ENCODE peak calls at places on chromosome 17, in five cellular contexts. W, L, E, O and D are unnamed samples.

GRCh38 chr17:29378495-29378894 is 11.7 kb upstream of the TAOK1 start:
- DNase-seq in L (no peak), E (no peak), W (no peak), O (no peak), D (no peak)

GRCh38 chr17:75778861-75779249 is 5.8 kb upstream of the UNK start:
- DNase-seq in W (no peak), E (peak; percentile 54), O (no peak), L (peak; percentile 74), D (peak; percentile 76)

GRCh38 chr17:36153887-36154576 is 22.4 kb downstream of the TBC1D3B start:
- DNase-seq in L (no peak), E (no peak), O (no peak), W (no peak), D (no peak)

GRCh38 chr17:45302649-45303173 is 14.1 kb downstream of the MAP3K14 start:
- DNase-seq in O (peak; percentile 86), E (no peak), L (no peak), W (no peak), D (no peak)

GRCh38 chr17:5816491-5816890 is 232.2 kb upstream of the NLRP1 start:
- DNase-seq in E (no peak), L (no peak), O (no peak), W (no peak), D (peak; percentile 67)

GRCh38 chr17:55811536-55811935 is 60.7 kb downstream of the PCTP start:
- DNase-seq in O (no peak), L (no peak), E (no peak), W (no peak), D (no peak)

GRCh38 chr17:29570521-29570920 is 2.0 kb downstream of the TP53I13 start:
- DNase-seq in L (no peak), E (no peak), W (peak; percentile 14), O (no peak), D (no peak)

GRCh38 chr17:10270258-10270657 is 71.9 kb upstream of the GAS7 start:
- DNase-seq in O (peak; percentile 27), L (no peak), W (no peak), E (no peak), D (no peak)

GRCh38 chr17:8068736-8069586 is 18.6 kb downstream of the ALOX12B start:
- DNase-seq in L (no peak), W (no peak), O (peak; percentile 28), E (no peak), D (no peak)

GRCh38 chr17:46794318-46794717 is 24.2 kb downstream of the WNT3 start:
- DNase-seq in O (no peak), L (no peak), E (no peak), W (no peak), D (no peak)

GRCh38 chr17:48961516-48962233 is 6.7 kb downstream of the GIP start:
- DNase-seq in O (peak; percentile 55), W (no peak), E (no peak), L (peak; percentile 83), D (no peak)

GRCh38 chr17:54956802-54957201 is 11.7 kb downstream of the COX11 start:
- DNase-seq in O (no peak), E (no peak), L (no peak), W (no peak), D (no peak)

GRCh38 chr17:32658470-32659418 is 172.0 kb downstream of the CDK5R1 start:
- DNase-seq in W (no peak), O (no peak), L (no peak), E (no peak), D (no peak)

GRCh38 chr17:45160505-45161287 is 979 bp upstream of the HEXIM2 start:
- DNase-seq in E (peak; percentile 77), O (peak; percentile 80), W (peak; percentile 51), L (peak; percentile 85), D (peak; percentile 89)

GRCh38 chr17:33012522-33013033 is 20.9 kb downstream of the SPACA3 start:
- DNase-seq in W (no peak), L (peak; percentile 84), E (no peak), O (peak; percentile 77), D (no peak)

GRCh38 chr17:50632637-50633036 is 2.0 kb upstream of the ABCC3 start:
- DNase-seq in W (no peak), E (no peak), L (no peak), O (no peak), D (no peak)

GRCh38 chr17:57110579-57111367 is 25.7 kb downstream of the AKAP1 start:
- DNase-seq in O (no peak), L (no peak), W (no peak), E (no peak), D (no peak)

GRCh38 chr17:79975498-79976134 is 60.1 kb downstream of the TBC1D16 start:
- DNase-seq in E (no peak), L (no peak), W (no peak), O (no peak), D (no peak)

GRCh38 chr17:42980274-42980765 is at the start of gene RUNDC1:
- DNase-seq in E (peak; percentile 90), O (peak; percentile 89), W (peak; percentile 86), L (peak; percentile 92), D (peak; percentile 96)

GRCh38 chr17:74566132-74566753 is 1.1 kb downstream of the CD300H start:
- DNase-seq in W (no peak), O (peak; percentile 53), E (peak; percentile 49), L (peak; percentile 66), D (peak; percentile 73)
- TF ChIP-seq CTCF in W (no peak), O (peak; percentile 14), E (no peak), L (peak; percentile 68), D (peak; percentile 50)

GRCh38 chr17:17425005-17425404 is 51.8 kb upstream of the MED9 start:
- DNase-seq in W (no peak), L (no peak), O (no peak), E (no peak), D (no peak)
- TF ChIP-seq CTCF in W (no peak), L (no peak), O (no peak), E (no peak), D (no peak)

GRCh38 chr17:40019140-40019991 is 4.1 kb downstream of the CSF3 start:
- DNase-seq in O (peak; percentile 83), W (no peak), L (no peak), E (no peak), D (no peak)
- TF ChIP-seq CTCF in O (no peak), W (no peak), L (no peak), E (no peak), D (peak; percentile 10)

DNA sequence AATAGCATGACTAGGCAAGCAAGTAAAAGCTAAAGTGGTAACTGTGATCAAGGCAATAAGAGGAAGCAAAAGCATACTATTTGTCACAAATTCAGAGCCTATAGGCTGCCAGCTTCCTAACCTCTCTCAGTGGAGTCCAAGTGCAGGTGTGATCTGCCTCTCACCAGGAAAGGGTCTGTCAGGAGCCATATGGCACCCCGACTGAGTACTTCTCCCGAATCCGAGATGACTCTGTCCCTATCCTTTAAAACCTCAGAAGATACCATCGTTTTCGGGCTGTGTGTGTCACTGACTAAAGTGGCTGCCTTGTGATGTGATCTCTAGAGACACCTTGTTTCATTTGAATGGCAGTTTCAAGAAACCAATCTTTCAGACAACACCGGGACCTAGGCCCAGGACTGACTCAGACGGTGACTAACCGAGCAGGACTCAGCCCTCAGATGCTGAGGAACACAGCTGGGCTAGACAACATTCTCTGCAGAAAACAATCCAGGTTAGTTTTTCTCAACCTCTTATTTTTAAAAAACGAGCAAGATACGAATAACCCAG is 63.6 kb downstream of the SMG6 start:
- DNase-seq in O (peak; percentile 83), W (no peak), L (peak; percentile 34), E (no peak), D (no peak)
- TF ChIP-seq CTCF in O (no peak), W (no peak), L (no peak), E (no peak), D (no peak)

GRCh38 chr17:82647593-82648164 is 565 bp downstream of the WDR45B start:
- DNase-seq in E (peak; percentile 54), L (no peak), O (peak; percentile 20), W (no peak), D (peak; percentile 36)
- TF ChIP-seq CTCF in E (no peak), L (no peak), O (peak; percentile 11), W (no peak), D (no peak)

GRCh38 chr17:81338301-81339179 is 43.4 kb upstream of the SLC38A10 start:
- DNase-seq in E (no peak), W (no peak), O (peak; percentile 44), L (no peak), D (peak; percentile 50)

GRCh38 chr17:81340606-81341346 is 45.7 kb upstream of the SLC38A10 start:
- DNase-seq in L (no peak), E (no peak), W (no peak), O (peak; percentile 63), D (no peak)

GRCh38 chr17:81337449-81337848 is 42.3 kb upstream of the SLC38A10 start:
- DNase-seq in W (no peak), O (no peak), L (peak; percentile 47), E (no peak), D (peak; percentile 26)

GRCh38 chr17:81339502-81340296 is 44.6 kb upstream of the SLC38A10 start:
- DNase-seq in E (no peak), W (no peak), L (peak; percentile 91), O (no peak), D (peak; percentile 61)

DNA sequence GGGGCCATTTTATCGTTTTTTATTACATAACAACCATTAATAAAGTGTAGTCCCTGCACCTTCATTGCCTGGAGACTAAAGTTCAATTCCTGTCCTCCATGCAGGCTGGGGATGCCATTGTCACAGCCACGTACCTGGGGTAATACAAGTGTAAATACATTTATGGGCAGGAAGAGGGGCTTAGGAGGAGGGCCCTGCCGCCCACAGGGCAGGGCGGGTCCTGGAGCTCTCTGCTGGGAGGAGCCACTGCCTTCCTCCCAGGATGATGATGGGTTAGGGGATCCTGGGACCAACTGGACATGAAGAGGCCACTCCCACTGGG is 44.0 kb upstream of the SLC38A10 start:
- DNase-seq in O (no peak), W (no peak), E (no peak), L (no peak), D (peak; percentile 50)
- TF ChIP-seq CTCF in O (no peak), W (no peak), E (no peak), L (no peak), D (no peak)

GRCh38 chr17:18043491-18043890 is 4.3 kb downstream of the GID4 start:
- DNase-seq in E (no peak), W (no peak), O (peak; percentile 49), L (peak; percentile 30), D (no peak)
- TF ChIP-seq CTCF in E (peak; percentile 16), W (no peak), O (no peak), L (peak; percentile 31), D (no peak)

GRCh38 chr17:31549121-31549524 is 157.6 kb downstream of the RAB11FIP4 start:
- DNase-seq in L (peak; percentile 49), W (no peak), E (no peak), O (no peak), D (no peak)

GRCh38 chr17:31546650-31547049 is 155.2 kb downstream of the RAB11FIP4 start:
- DNase-seq in W (no peak), E (no peak), O (no peak), L (no peak), D (no peak)

GRCh38 chr17:31549525-31550388 is 158.3 kb downstream of the RAB11FIP4 start:
- DNase-seq in O (peak; percentile 96), E (peak; percentile 98), W (peak; percentile 85), L (peak; percentile 95), D (peak; percentile 91)

GRCh38 chr17:31550389-31551056 is 159.0 kb downstream of the RAB11FIP4 start:
- DNase-seq in O (no peak), E (no peak), W (no peak), L (peak; percentile 53), D (no peak)

GRCh38 chr17:31548709-31549108 is 157.2 kb downstream of the RAB11FIP4 start:
- DNase-seq in L (no peak), O (no peak), E (no peak), W (no peak), D (no peak)
- TF ChIP-seq CTCF in L (no peak), O (no peak), E (no peak), W (no peak), D (no peak)

GRCh38 chr17:28372203-28372944 is 880 bp downstream of the SARM1 start:
- DNase-seq in W (no peak), O (peak; percentile 36), E (no peak), L (no peak), D (peak; percentile 54)
- TF ChIP-seq CTCF in W (no peak), O (no peak), E (no peak), L (no peak), D (no peak)